ENCODE peak calls at places on chromosomes 6 and 20, in seven cellular contexts. X is CD4-positive, CD25-positive, alpha-beta regulatory T cell; J is activated CD4-positive, alpha-beta T cell treated with anti-CD3 and anti-CD28 coated beads, Interleukin-2, amount 10 ng/mL, durations not matched to agents 7 days and 5 days; T is nephron progenitor cell; M is T-helper 9 cell; V is mesenteric fat pad; R is neural crest cell. S is an unnamed sample.

GRCh38 chr20:47929368-47930115 is 144.3 kb upstream of the SULF2 start:
- DNase-seq in M (no peak), J (no peak), R (no peak), X (no peak), T (no peak), V (peak; percentile 37), S (peak; percentile 88)

GRCh38 chr6:72219536-72219935 is 333.2 kb downstream of the RIMS1 start:
- DNase-seq in R (no peak), T (no peak), J (no peak), V (no peak), M (no peak), X (no peak), S (no peak)

GRCh38 chr20:20549699-20550098 is 162.7 kb downstream of the RALGAPA2 start:
- DNase-seq in X (no peak), V (no peak), M (no peak), R (no peak), J (no peak), T (no peak), S (peak; percentile 96)

GRCh38 chr6:111743859-111744692 is 129.2 kb downstream of the FYN start:
- DNase-seq in V (no peak), M (no peak), J (no peak), R (no peak), T (no peak), X (no peak), S (no peak)

GRCh38 chr20:62578294-62578897 is 63.9 kb upstream of the SLCO4A1 start:
- DNase-seq in T (no peak), J (no peak), X (no peak), V (no peak), R (no peak), M (no peak), S (no peak)

GRCh38 chr20:57278457-57278856 is 12.0 kb upstream of the BMP7 start:
- DNase-seq in V (no peak), X (no peak), R (no peak), T (no peak), M (no peak), J (no peak), S (no peak)

GRCh38 chr20:48697845-48698491 is 129.8 kb downstream of the PREX1 start:
- DNase-seq in R (no peak), J (no peak), X (no peak), T (no peak), V (no peak), M (no peak), S (peak; percentile 96)

GRCh38 chr6:22029169-22029568 is 267.7 kb downstream of the PRL start:
- DNase-seq in J (no peak), T (no peak), M (no peak), R (no peak), V (no peak), X (no peak), S (no peak)

GRCh38 chr6:37426058-37426944 is 6.7 kb upstream of the CMTR1 start:
- DNase-seq in V (no peak), T (no peak), R (no peak), X (no peak), J (no peak), M (no peak), S (no peak)

GRCh38 chr6:139235666-139236065 is 56.1 kb downstream of the TXLNB start:
- DNase-seq in V (no peak), J (no peak), T (no peak), M (no peak), X (no peak), R (no peak), S (no peak)

GRCh38 chr6:164347455-164347854 is 932.9 kb downstream of the QKI start:
- DNase-seq in X (no peak), R (no peak), T (no peak), M (no peak), J (no peak), V (no peak), S (no peak)

GRCh38 chr20:54680872-54681297 is 205.5 kb downstream of the DOK5 start:
- DNase-seq in V (no peak), X (peak; percentile 24), J (no peak), R (peak; percentile 67), T (peak; percentile 47), M (no peak), S (peak; percentile 53)

GRCh38 chr6:38024908-38025307 is 205.4 kb downstream of the ZFAND3 start:
- DNase-seq in X (no peak), V (no peak), J (no peak), T (no peak), M (no peak), R (no peak), S (no peak)

GRCh38 chr6:98203170-98203806 is 631.1 kb upstream of the POU3F2 start:
- DNase-seq in X (no peak), M (no peak), R (no peak), J (no peak), T (peak; percentile 5), V (no peak), S (no peak)

GRCh38 chr6:158481612-158482473 is 78.0 kb upstream of the TMEM181 start:
- DNase-seq in T (no peak), X (no peak), J (no peak), R (no peak), V (no peak), M (no peak), S (peak; percentile 73)

GRCh38 chr20:61531553-61532345 is 279.7 kb downstream of the CDH4 start:
- DNase-seq in V (no peak), M (no peak), X (no peak), T (no peak), J (no peak), R (no peak), S (no peak)

GRCh38 chr20:63439866-63440265 is 32.6 kb downstream of the KCNQ2 start:
- DNase-seq in M (no peak), J (no peak), R (no peak), T (no peak), X (no peak), V (no peak), S (no peak)

GRCh38 chr6:31572041-31572911 is at the start of gene LTA:
- DNase-seq in T (no peak), J (peak; percentile 75), X (peak; percentile 88), V (no peak), M (peak; percentile 69), R (no peak), S (no peak)

GRCh38 chr6:149334682-149335160 is 17.2 kb downstream of the TAB2 start:
- DNase-seq in R (no peak), V (no peak), J (no peak), M (no peak), X (no peak), T (no peak), S (peak; percentile 46)

GRCh38 chr6:110075406-110075805 is 97.3 kb downstream of the GPR6 start:
- DNase-seq in J (no peak), V (no peak), R (no peak), X (no peak), T (no peak), M (no peak), S (peak; percentile 60)

GRCh38 chr6:12001004-12001705 is 11.0 kb upstream of the HIVEP1 start:
- DNase-seq in J (no peak), X (no peak), R (no peak), M (no peak), V (no peak), T (no peak), S (no peak)

GRCh38 chr6:111850288-111850937 is 22.8 kb downstream of the FYN start:
- DNase-seq in V (no peak), J (no peak), R (no peak), X (no peak), T (no peak), M (no peak), S (no peak)

GRCh38 chr6:46325561-46326525 is 155.1 kb upstream of the ENPP5 start:
- DNase-seq in X (peak; percentile 14), T (peak; percentile 17), J (peak; percentile 11), R (no peak), M (no peak), V (no peak), S (no peak)

GRCh38 chr20:59933296-59933848 is at the start of gene SYCP2:
- DNase-seq in X (peak; percentile 64), V (no peak), J (peak; percentile 56), R (no peak), T (peak; percentile 9), M (peak; percentile 48), S (no peak)

GRCh38 chr6:42190784-42191183 is 4.0 kb downstream of the GUCA1B start:
- DNase-seq in J (no peak), V (no peak), X (no peak), R (no peak), M (no peak), T (no peak), S (no peak)

GRCh38 chr6:20238688-20239587 is 26.7 kb upstream of the MBOAT1 start:
- DNase-seq in R (no peak), V (no peak), M (no peak), T (no peak), J (no peak), X (no peak), S (no peak)

GRCh38 chr20:17688965-17689364 is 6.9 kb upstream of the RRBP1 start:
- DNase-seq in M (no peak), J (no peak), V (no peak), R (no peak), X (no peak), T (no peak), S (no peak)

S was measured in PC-9.